ENCODE peak calls at places on chromosome 2, in ten cellular contexts. I is tibial artery, X is heart right ventricle, F is heart left ventricle, U is tibial nerve, L is adipocyte, S is pancreas, W is HL-60, P is upper lobe of right lung, A is stomach. C is an unnamed sample. For H3K27me3, the result is how much of the 10 kb centered on the place peaks cover.

GRCh38 chr2:227780981-227781630 is 32.5 kb upstream of the CCL20 start:
- DNase-seq in I (no peak), X (no peak), F (no peak), U (no peak), L (no peak), S (no peak), W (no peak), P (no peak), A (peak), C (no peak)

GRCh38 chr2:96953611-96954489 is 32.5 kb downstream of the FAM178B start:
- DNase-seq in I (no peak), X (no peak), F (no peak), U (no peak), L (no peak), S (no peak), W (no peak), P (no peak), A (no peak), C (no peak)

GRCh38 chr2:240956935-240957655 is 41.3 kb upstream of the SNED1 start:
- DNase-seq in I (no peak), X (no peak), F (no peak), U (no peak), L (no peak), S (no peak), W (no peak), P (no peak), A (peak), C (no peak)

GRCh38 chr2:198973181-198973580 is 484.6 kb downstream of the SATB2 start:
- DNase-seq in I (no peak), X (no peak), F (no peak), U (no peak), L (peak), S (no peak), W (no peak), P (no peak), A (no peak), C (no peak)

GRCh38 chr2:12488365-12488972 is 228.3 kb upstream of the TRIB2 start:
- DNase-seq in I (no peak), X (no peak), F (no peak), U (peak), L (no peak), S (no peak), W (no peak), P (no peak), A (no peak), C (no peak)

GRCh38 chr2:62999905-63000304 is 50.7 kb upstream of the OTX1 start:
- DNase-seq in I (peak), X (peak), F (peak), U (no peak), L (peak), S (no peak), W (no peak), P (no peak), A (no peak), C (no peak)

GRCh38 chr2:9179572-9180201 is 26.9 kb upstream of the ASAP2 start:
- DNase-seq in I (peak), X (peak), F (peak), U (no peak), L (peak), S (peak), W (no peak), P (no peak), A (peak), C (no peak)

GRCh38 chr2:43207553-43208300 is 18.7 kb downstream of the ZFP36L2 start:
- DNase-seq in I (no peak), X (no peak), F (no peak), U (no peak), L (no peak), S (no peak), W (no peak), P (no peak), A (no peak), C (no peak)

GRCh38 chr2:33145459-33145858 is 198.7 kb downstream of the LTBP1 start:
- DNase-seq in I (no peak), X (no peak), F (no peak), U (no peak), L (peak), S (no peak), W (no peak), P (no peak), A (no peak), C (no peak)

GRCh38 chr2:46163804-46164569 is 133.2 kb upstream of the EPAS1 start:
- DNase-seq in I (no peak), X (no peak), F (no peak), U (no peak), L (peak), S (no peak), W (no peak), P (no peak), A (no peak), C (no peak)

GRCh38 chr2:19843992-19844515 is 57.7 kb downstream of the TTC32 start:
- DNase-seq in I (no peak), X (no peak), F (no peak), U (no peak), L (no peak), S (no peak), W (no peak), P (no peak), A (no peak), C (no peak)

GRCh38 chr2:109174214-109174613 is 45.2 kb downstream of the SH3RF3 start:
- DNase-seq in I (peak), X (no peak), F (no peak), U (no peak), L (peak), S (no peak), W (no peak), P (no peak), A (no peak), C (no peak)

GRCh38 chr2:177172034-177172880 is 40.3 kb upstream of the HNRNPA3 start:
- DNase-seq in I (no peak), X (no peak), F (no peak), U (no peak), L (peak), S (no peak), W (no peak), P (no peak), A (no peak), C (no peak)

GRCh38 chr2:20429528-20429927 is 17.3 kb upstream of the RHOB start:
- DNase-seq in I (peak), X (no peak), F (no peak), U (peak), L (no peak), S (peak), W (no peak), P (no peak), A (peak), C (peak)

GRCh38 chr2:175605599-175605988 is 396.5 kb downstream of the LNPK start:
- DNase-seq in I (no peak), X (no peak), F (no peak), U (no peak), L (no peak), S (no peak), W (no peak), P (no peak), A (no peak), C (no peak)

GRCh38 chr2:177268901-177269300 is 4.4 kb upstream of the NFE2L2 start:
- DNase-seq in I (no peak), X (no peak), F (no peak), U (no peak), L (no peak), S (no peak), W (no peak), P (no peak), A (no peak), C (no peak)

GRCh38 chr2:75716406-75716805 is 5.7 kb upstream of the GCFC2 start:
- DNase-seq in I (no peak), X (no peak), F (no peak), U (no peak), L (no peak), S (no peak), W (no peak), P (no peak), A (no peak), C (no peak)

GRCh38 chr2:165794520-165794882 is 454 bp upstream of the GALNT3 start:
- DNase-seq in I (no peak), X (peak), F (peak), U (peak), L (peak), S (no peak), W (peak), P (peak), A (peak), C (no peak)

GRCh38 chr2:126614529-126615279 is 41.3 kb upstream of the GYPC start:
- DNase-seq in I (no peak), X (no peak), F (no peak), U (no peak), L (peak), S (no peak), W (no peak), P (no peak), A (no peak), C (no peak)

GRCh38 chr2:160372585-160372984 is 121.0 kb downstream of the RBMS1 start:
- DNase-seq in I (no peak), X (no peak), F (no peak), U (no peak), L (no peak), S (no peak), W (no peak), P (no peak), A (no peak), C (no peak)

GRCh38 chr2:97669448-97669847 is at the start of gene C2orf92:
- DNase-seq in I (no peak), X (no peak), F (no peak), U (no peak), L (no peak), S (no peak), W (no peak), P (no peak), A (no peak), C (no peak)

GRCh38 chr2:238449909-238450417 is 23.2 kb downstream of the ASB1 start:
- DNase-seq in I (peak), X (peak), F (peak), U (peak), L (peak), S (no peak), W (peak), P (peak), A (no peak), C (peak)

GRCh38 chr2:162073776-162074578 is at the start of gene DPP4:
- DNase-seq in I (no peak), X (peak), F (peak), U (no peak), L (peak), S (peak), W (no peak), P (peak), A (peak), C (peak)

GRCh38 chr2:17590342-17590911 is 49.9 kb downstream of the VSNL1 start:
- DNase-seq in I (no peak), X (no peak), F (no peak), U (no peak), L (no peak), S (no peak), W (no peak), P (no peak), A (no peak), C (no peak)

GRCh38 chr2:102032368-102033027 is 40.7 kb downstream of the IL1R2 start:
- DNase-seq in I (no peak), X (no peak), F (no peak), U (no peak), L (peak), S (no peak), W (no peak), P (no peak), A (no peak), C (no peak)

GRCh38 chr2:42171396-42171971 is 2.3 kb downstream of the EML4 start:
- DNase-seq in I (no peak), X (no peak), F (no peak), U (no peak), L (peak), S (no peak), W (no peak), P (no peak), A (no peak), C (no peak)

GRCh38 chr2:28662044-28662443 is 89.6 kb upstream of the PPP1CB start:
- DNase-seq in I (peak), X (no peak), F (no peak), U (no peak), L (peak), S (no peak), W (no peak), P (no peak), A (peak), C (no peak)

DNA sequence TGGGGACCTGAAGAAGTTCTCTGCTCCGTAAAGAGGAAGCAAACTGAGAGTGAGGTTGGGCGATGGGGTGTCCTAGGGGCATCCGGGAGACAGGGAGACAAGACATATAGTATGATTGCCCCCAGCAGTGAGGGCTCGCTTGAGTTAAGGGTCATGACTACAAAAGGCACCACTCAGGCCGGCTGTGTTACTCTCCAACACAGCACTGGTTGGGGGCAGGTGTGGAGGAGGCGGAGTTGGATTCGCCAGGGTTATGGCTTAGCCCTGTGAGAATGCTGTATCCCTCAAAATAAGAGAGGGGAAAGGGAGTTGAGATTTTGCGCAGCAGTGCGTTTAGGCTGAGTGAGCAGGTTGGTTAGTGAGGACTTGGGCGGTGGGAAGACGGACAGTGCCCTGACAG is 12.0 kb downstream of the DYSF start:
- DNase-seq in I (no peak), X (no peak), F (no peak), U (no peak), L (no peak), S (no peak), W (no peak), P (peak), A (no peak), C (no peak)
- H3K27me3 ChIP-seq in I (under half), X (under half), F (under half), U (under half), L (half or more), S (under half), W (under half), P (under half), A (half or more), C (half or more)

DNA sequence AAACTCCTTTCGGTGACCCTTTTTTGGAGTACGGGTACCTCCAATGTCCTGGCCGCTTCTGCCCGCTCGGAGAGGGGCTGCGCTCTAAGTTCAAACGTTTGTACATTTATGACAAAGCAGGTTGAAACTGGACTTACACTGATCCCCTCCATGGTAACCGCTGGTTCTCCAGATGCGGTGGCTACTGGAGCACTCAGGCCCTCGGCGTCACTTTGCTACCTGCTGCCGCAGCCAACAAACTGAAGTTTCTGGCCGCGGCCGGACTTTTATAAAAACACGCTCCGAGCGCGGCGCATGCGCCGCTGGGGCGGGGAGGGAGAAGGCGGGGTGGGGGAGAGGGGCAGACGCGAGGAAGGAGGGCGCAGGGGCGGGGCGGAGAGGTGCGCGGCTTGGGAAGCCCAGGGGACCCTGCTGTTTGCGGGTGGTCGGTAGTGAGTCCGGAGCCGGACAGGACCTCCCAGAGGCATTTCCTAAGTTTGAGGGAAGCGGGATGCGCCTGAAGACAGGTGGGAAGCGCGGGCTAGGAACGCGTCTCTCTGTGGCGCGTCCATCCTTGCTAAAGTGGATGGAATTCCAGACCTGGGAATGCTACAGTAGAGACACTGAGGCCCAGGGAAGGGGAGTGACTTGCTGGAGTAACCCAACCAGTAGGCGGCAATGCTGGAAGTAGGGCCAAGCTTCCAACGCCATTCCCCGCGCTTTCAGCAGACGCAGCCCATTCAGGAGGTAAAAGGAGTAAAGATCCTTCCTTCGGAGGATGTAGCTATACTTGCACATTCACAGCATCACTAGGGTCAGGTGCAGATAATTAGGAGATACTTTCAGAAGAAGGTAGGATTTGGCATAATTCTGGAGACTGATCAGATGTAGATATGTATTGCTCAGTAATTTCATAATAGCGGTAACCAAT is at the start of gene CXCR4:
- DNase-seq in I (peak), X (peak), F (peak), U (peak), L (peak), S (peak), W (peak), P (peak), A (peak), C (peak)
- H3K27me3 ChIP-seq in I (half or more), X (half or more), F (under half), U (under half), L (half or more), S (under half), W (under half), P (under half), A (under half), C (half or more)

DNA sequence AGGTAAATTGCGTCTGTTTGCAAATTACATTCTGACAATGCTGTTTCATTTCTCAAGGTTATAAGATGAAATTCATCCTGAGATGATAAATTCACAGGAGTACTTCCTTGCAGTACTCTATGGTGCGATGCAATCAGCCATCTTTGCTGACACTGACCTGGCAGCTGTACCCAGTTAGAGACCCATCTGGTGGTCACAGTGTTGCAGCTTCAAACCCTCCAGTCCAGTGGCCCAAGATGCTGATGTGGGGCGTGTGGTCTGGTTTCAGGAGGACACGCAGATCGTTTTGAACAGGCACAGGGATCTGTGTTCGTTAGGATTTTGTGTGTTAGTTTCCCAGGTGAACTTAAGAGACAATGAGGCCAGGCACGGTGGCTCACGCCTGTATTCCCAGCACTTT is 99.5 kb upstream of the SLC66A3 start:
- DNase-seq in I (no peak), X (no peak), F (no peak), U (no peak), L (no peak), S (no peak), W (no peak), P (no peak), A (no peak), C (no peak)
- H3K27me3 ChIP-seq in I (under half), X (under half), F (under half), U (under half), L (under half), S (under half), W (under half), P (under half), A (under half), C (under half)

GRCh38 chr2:127669056-127669455 is 6.3 kb downstream of the LIMS2 start:
- DNase-seq in I (no peak), X (no peak), F (no peak), U (no peak), L (peak), S (no peak), W (no peak), P (no peak), A (no peak), C (no peak)
- H3K27me3 ChIP-seq in I (under half), X (under half), F (under half), U (under half), L (under half), S (under half), W (under half), P (under half), A (under half), C (under half)

DNA sequence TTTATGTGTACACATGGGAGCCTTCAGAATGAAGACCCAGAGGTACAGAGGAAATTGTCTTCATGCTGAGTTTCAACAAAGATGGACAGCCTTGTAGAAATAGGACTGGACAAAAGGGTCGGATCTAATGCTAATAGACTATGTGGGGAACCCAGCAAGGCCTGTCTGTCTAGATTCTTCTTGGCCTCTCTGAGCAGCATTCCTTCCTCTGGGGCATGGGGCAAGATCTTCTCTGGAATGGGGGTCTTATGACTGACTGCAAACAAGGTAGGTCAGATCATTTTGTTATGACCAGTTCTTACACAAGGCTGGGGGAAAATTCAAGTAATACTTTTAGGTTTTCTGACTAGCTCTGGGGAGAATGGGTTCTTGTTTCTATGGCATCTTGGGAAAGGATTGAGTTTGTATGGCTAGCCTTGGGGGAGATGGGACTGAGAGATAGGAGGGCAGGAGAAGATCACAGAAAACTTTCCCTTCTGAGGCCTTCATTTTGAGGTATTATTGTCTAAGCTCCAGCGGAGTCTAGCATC is 14.3 kb downstream of the SPATA3 start:
- DNase-seq in I (no peak), X (no peak), F (no peak), U (no peak), L (no peak), S (no peak), W (no peak), P (no peak), A (no peak), C (no peak)
- H3K27me3 ChIP-seq in I (under half), X (under half), F (under half), U (under half), L (half or more), S (under half), W (under half), P (under half), A (under half), C (under half)

GRCh38 chr2:74367789-74368188 is 12.3 kb downstream of the DCTN1 start:
- DNase-seq in I (no peak), X (no peak), F (no peak), U (no peak), L (no peak), S (no peak), W (no peak), P (no peak), A (no peak), C (no peak)
- H3K27me3 ChIP-seq in I (under half), X (under half), F (under half), U (under half), L (under half), S (under half), W (under half), P (under half), A (under half), C (under half)

DNA sequence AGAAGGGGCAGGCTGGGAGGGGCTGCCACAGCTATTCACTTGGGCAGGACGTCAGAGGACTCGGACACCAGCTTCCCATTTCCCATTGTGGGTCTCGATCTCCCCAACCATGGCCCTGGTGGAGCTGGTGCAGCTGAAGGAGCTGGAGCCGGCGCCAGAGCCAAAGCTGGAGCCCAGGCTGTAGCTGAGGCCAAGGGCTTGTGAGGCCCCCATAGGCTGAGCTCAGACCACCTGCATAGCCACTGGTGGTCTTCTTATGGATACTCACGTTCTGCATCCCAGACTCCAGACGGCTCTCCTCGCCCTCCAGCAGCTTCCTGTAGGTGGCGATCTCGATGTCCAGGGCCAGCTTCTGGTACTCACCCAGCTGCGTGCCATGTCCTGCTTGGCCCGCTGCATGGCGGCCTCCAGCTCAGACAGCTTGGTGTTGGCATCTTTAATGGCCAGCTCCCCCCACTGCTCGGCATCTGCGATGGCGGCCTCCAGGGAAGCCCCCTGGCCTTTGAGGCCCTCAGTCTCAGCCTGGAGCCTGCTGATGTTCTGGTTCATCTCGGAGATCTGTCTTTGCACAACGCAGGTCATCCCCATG is 6.0 kb upstream of the CDK5R2 start:
- DNase-seq in I (no peak), X (no peak), F (no peak), U (no peak), L (no peak), S (no peak), W (no peak), P (no peak), A (no peak), C (no peak)
- H3K27me3 ChIP-seq in I (half or more), X (half or more), F (half or more), U (half or more), L (half or more), S (under half), W (under half), P (under half), A (under half), C (half or more)

GRCh38 chr2:65562890-65563289 is 130.5 kb upstream of the SPRED2 start:
- DNase-seq in I (no peak), X (peak), F (peak), U (no peak), L (no peak), S (no peak), W (no peak), P (no peak), A (no peak), C (no peak)
- H3K27me3 ChIP-seq in I (under half), X (under half), F (under half), U (under half), L (under half), S (under half), W (under half), P (under half), A (under half), C (under half)